ENCODE peak calls at places on chromosomes 6 and 20, in nine cellular contexts. S is HL-60; U is HFFc6; R is NCI-H82; H is activated CD8-positive, alpha-beta memory T cell treated with anti-CD3 and anti-CD28 coated beads for 48 hours; Y is effector memory CD4-positive, alpha-beta T cell; Q is NCI-H1092 treated with DMSO at 0.1 percent for 48 hours; L is A549; T is putamen. O is an unnamed sample.
A peak's percentile ranks its signal among the peaks of the same experiment; 100 is the strongest.

GRCh38 chr6:169313347-169314010 is 59.8 kb upstream of the THBS2 start:
- DNase-seq in S (no peak), U (no peak), R (no peak), H (no peak), Y (no peak), Q (no peak), L (no peak), T (no peak), O (no peak)

GRCh38 chr6:14555804-14556203 is 438.2 kb downstream of the CD83 start:
- DNase-seq in S (no peak), U (no peak), R (no peak), H (no peak), Y (no peak), Q (no peak), L (no peak), T (no peak), O (no peak)

GRCh38 chr6:32685603-32686002 is 19.1 kb upstream of the HLA-DQB1 start:
- DNase-seq in S (no peak), U (no peak), R (peak; percentile 54), H (no peak), Y (peak; percentile 29), Q (no peak), L (no peak), T (no peak), O (no peak)

GRCh38 chr20:49287555-49288249 is 9.8 kb upstream of the ZNFX1 start:
- DNase-seq in S (no peak), U (peak; percentile 55), R (peak; percentile 50), H (no peak), Y (no peak), Q (no peak), L (no peak), T (no peak), O (no peak)

GRCh38 chr6:90788781-90789180 is 201.9 kb upstream of the MAP3K7 start:
- DNase-seq in S (no peak), U (no peak), R (no peak), H (no peak), Y (no peak), Q (no peak), L (no peak), T (no peak), O (no peak)

GRCh38 chr6:110858562-110859214 is 15.9 kb upstream of the AMD1 start:
- DNase-seq in S (no peak), U (no peak), R (no peak), H (no peak), Y (no peak), Q (no peak), L (no peak), T (no peak), O (no peak)

GRCh38 chr20:35049776-35050352 is 42.7 kb downstream of the TRPC4AP start:
- DNase-seq in S (no peak), U (peak; percentile 72), R (no peak), H (no peak), Y (no peak), Q (no peak), L (no peak), T (no peak), O (no peak)

GRCh38 chr20:50052952-50053789 is 59.8 kb downstream of the UBE2V1 start:
- DNase-seq in S (no peak), U (no peak), R (peak; percentile 85), H (no peak), Y (no peak), Q (no peak), L (no peak), T (no peak), O (no peak)

GRCh38 chr6:131107166-131107565 is 28.1 kb upstream of the AKAP7 start:
- DNase-seq in S (no peak), U (peak; percentile 74), R (no peak), H (no peak), Y (no peak), Q (no peak), L (peak; percentile 26), T (peak; percentile 8), O (no peak)

GRCh38 chr20:16096756-16097326 is 476.4 kb downstream of the KIF16B start:
- DNase-seq in S (no peak), U (no peak), R (no peak), H (no peak), Y (no peak), Q (no peak), L (no peak), T (no peak), O (no peak)

GRCh38 chr20:40414843-40415615 is 274.0 kb downstream of the MAFB start:
- DNase-seq in S (no peak), U (no peak), R (no peak), H (no peak), Y (no peak), Q (no peak), L (no peak), T (no peak), O (no peak)

GRCh38 chr6:6676910-6677441 is 88.5 kb downstream of the LY86 start:
- DNase-seq in S (peak; percentile 91), U (peak; percentile 49), R (peak; percentile 83), H (peak; percentile 79), Y (peak; percentile 62), Q (peak; percentile 20), L (peak; percentile 43), T (peak; percentile 58), O (peak; percentile 59)

GRCh38 chr6:100462990-100463684 is 1.6 kb downstream of the SIM1 start:
- DNase-seq in S (no peak), U (no peak), R (peak; percentile 28), H (no peak), Y (no peak), Q (peak; percentile 39), L (no peak), T (no peak), O (no peak)

O was measured in GF-D8.